ENCODE peak calls at places on chromosomes 7 and 10, in seven cellular contexts. One of them, this sample, is unnamed.
A peak's percentile ranks its signal among the peaks of the same experiment; 100 is the strongest.

GRCh38 chr7:55120501-55121198 is 101.8 kb downstream of the EGFR start:
- DNase-seq in CD4-positive, alpha-beta T cell: no peak
- DNase-seq in KBM-7: no peak
- DNase-seq in Right ventricle myocardium superior: peak; percentile 84
- DNase-seq in putamen: no peak
- DNase-seq in AG04450: peak; percentile 45
- DNase-seq in BJ: no peak
- DNase-seq in this sample: no peak

GRCh38 chr10:64091889-64092288 is 570.7 kb downstream of the REEP3 start:
- DNase-seq in KBM-7: peak; percentile 3
- DNase-seq in putamen: peak; percentile 63
- DNase-seq in BJ: no peak
- DNase-seq in Right ventricle myocardium superior: no peak
- DNase-seq in CD4-positive, alpha-beta T cell: no peak
- DNase-seq in AG04450: no peak
- DNase-seq in this sample: no peak

GRCh38 chr10:21432266-21432665 is 93.2 kb downstream of the SKIDA1 start:
- DNase-seq in AG04450: no peak
- DNase-seq in KBM-7: no peak
- DNase-seq in BJ: no peak
- DNase-seq in Right ventricle myocardium superior: no peak
- DNase-seq in CD4-positive, alpha-beta T cell: no peak
- DNase-seq in putamen: no peak
- DNase-seq in this sample: no peak

GRCh38 chr7:76108540-76109233 is 60.8 kb downstream of the MDH2 start:
- DNase-seq in Right ventricle myocardium superior: peak; percentile 46
- DNase-seq in AG04450: no peak
- DNase-seq in putamen: no peak
- DNase-seq in CD4-positive, alpha-beta T cell: no peak
- DNase-seq in BJ: no peak
- DNase-seq in KBM-7: peak; percentile 55
- DNase-seq in this sample: peak; percentile 92

GRCh38 chr10:128210215-128211063 is 84.2 kb upstream of the MKI67 start:
- DNase-seq in putamen: peak; percentile 33
- DNase-seq in BJ: no peak
- DNase-seq in AG04450: no peak
- DNase-seq in Right ventricle myocardium superior: peak; percentile 86
- DNase-seq in KBM-7: peak; percentile 69
- DNase-seq in CD4-positive, alpha-beta T cell: peak; percentile 71
- DNase-seq in this sample: peak; percentile 0

GRCh38 chr10:127556911-127557310 is 7.8 kb downstream of the NPS start:
- DNase-seq in Right ventricle myocardium superior: no peak
- DNase-seq in BJ: no peak
- DNase-seq in putamen: no peak
- DNase-seq in AG04450: no peak
- DNase-seq in KBM-7: peak; percentile 12
- DNase-seq in CD4-positive, alpha-beta T cell: no peak
- DNase-seq in this sample: no peak

GRCh38 chr10:62652114-62652513 is 152.4 kb upstream of the ADO start:
- DNase-seq in KBM-7: no peak
- DNase-seq in BJ: no peak
- DNase-seq in CD4-positive, alpha-beta T cell: no peak
- DNase-seq in AG04450: no peak
- DNase-seq in Right ventricle myocardium superior: no peak
- DNase-seq in putamen: no peak
- DNase-seq in this sample: no peak

GRCh38 chr7:43113622-43114450 is 1.4 kb downstream of the HECW1 start:
- DNase-seq in putamen: no peak
- DNase-seq in AG04450: no peak
- DNase-seq in KBM-7: no peak
- DNase-seq in BJ: no peak
- DNase-seq in Right ventricle myocardium superior: peak; percentile 35
- DNase-seq in CD4-positive, alpha-beta T cell: no peak
- DNase-seq in this sample: no peak

GRCh38 chr7:38310601-38311057 is 37.2 kb upstream of the TARP start:
- DNase-seq in Right ventricle myocardium superior: peak; percentile 84
- DNase-seq in CD4-positive, alpha-beta T cell: no peak
- DNase-seq in BJ: no peak
- DNase-seq in putamen: no peak
- DNase-seq in KBM-7: peak; percentile 83
- DNase-seq in AG04450: no peak
- DNase-seq in this sample: no peak

GRCh38 chr7:133535308-133535707 is 282.4 kb downstream of the EXOC4 start:
- DNase-seq in AG04450: no peak
- DNase-seq in Right ventricle myocardium superior: no peak
- DNase-seq in BJ: no peak
- DNase-seq in CD4-positive, alpha-beta T cell: no peak
- DNase-seq in KBM-7: no peak
- DNase-seq in putamen: no peak
- DNase-seq in this sample: peak; percentile 46

GRCh38 chr7:124030964-124031363 is 1.9 kb downstream of the TMEM229A start:
- DNase-seq in Right ventricle myocardium superior: no peak
- DNase-seq in putamen: no peak
- DNase-seq in BJ: no peak
- DNase-seq in CD4-positive, alpha-beta T cell: no peak
- DNase-seq in AG04450: no peak
- DNase-seq in KBM-7: no peak
- DNase-seq in this sample: peak; percentile 65

GRCh38 chr7:8590791-8591190 is 157.4 kb downstream of the NXPH1 start:
- DNase-seq in putamen: no peak
- DNase-seq in AG04450: no peak
- DNase-seq in BJ: no peak
- DNase-seq in KBM-7: no peak
- DNase-seq in CD4-positive, alpha-beta T cell: no peak
- DNase-seq in Right ventricle myocardium superior: no peak
- DNase-seq in this sample: no peak

GRCh38 chr7:23061327-23061726 is 44.3 kb upstream of the KLHL7 start:
- DNase-seq in AG04450: no peak
- DNase-seq in KBM-7: no peak
- DNase-seq in BJ: no peak
- DNase-seq in putamen: no peak
- DNase-seq in Right ventricle myocardium superior: no peak
- DNase-seq in CD4-positive, alpha-beta T cell: no peak
- DNase-seq in this sample: no peak

GRCh38 chr7:98217623-98218582 is 6.7 kb downstream of the BHLHA15 start:
- DNase-seq in putamen: peak; percentile 74
- DNase-seq in BJ: no peak
- DNase-seq in AG04450: no peak
- DNase-seq in Right ventricle myocardium superior: peak; percentile 48
- DNase-seq in CD4-positive, alpha-beta T cell: no peak
- DNase-seq in KBM-7: peak; percentile 96
- DNase-seq in this sample: no peak

GRCh38 chr10:46255696-46256355 is 31.0 kb upstream of the ANTXRL start:
- DNase-seq in CD4-positive, alpha-beta T cell: peak; percentile 39
- DNase-seq in Right ventricle myocardium superior: peak; percentile 85
- DNase-seq in BJ: no peak
- DNase-seq in AG04450: no peak
- DNase-seq in KBM-7: peak; percentile 65
- DNase-seq in putamen: peak; percentile 15
- DNase-seq in this sample: no peak

GRCh38 chr7:87574630-87575029 is 26.1 kb downstream of the ABCB1 start:
- DNase-seq in putamen: peak; percentile 47
- DNase-seq in BJ: peak; percentile 24
- DNase-seq in CD4-positive, alpha-beta T cell: no peak
- DNase-seq in KBM-7: no peak
- DNase-seq in AG04450: peak; percentile 32
- DNase-seq in Right ventricle myocardium superior: no peak
- DNase-seq in this sample: no peak

GRCh38 chr7:43484678-43485355 is 98.1 kb upstream of the STK17A start:
- DNase-seq in putamen: no peak
- DNase-seq in CD4-positive, alpha-beta T cell: no peak
- DNase-seq in KBM-7: no peak
- DNase-seq in AG04450: no peak
- DNase-seq in Right ventricle myocardium superior: no peak
- DNase-seq in BJ: no peak
- DNase-seq in this sample: no peak

GRCh38 chr7:46630031-46630430 is 709.0 kb upstream of the IGFBP3 start:
- DNase-seq in Right ventricle myocardium superior: no peak
- DNase-seq in BJ: peak; percentile 44
- DNase-seq in AG04450: peak; percentile 48
- DNase-seq in putamen: no peak
- DNase-seq in KBM-7: no peak
- DNase-seq in CD4-positive, alpha-beta T cell: no peak
- DNase-seq in this sample: no peak

GRCh38 chr10:73956476-73957338 is 41.2 kb upstream of the VCL start:
- DNase-seq in AG04450: no peak
- DNase-seq in putamen: no peak
- DNase-seq in CD4-positive, alpha-beta T cell: no peak
- DNase-seq in BJ: no peak
- DNase-seq in KBM-7: peak; percentile 97
- DNase-seq in Right ventricle myocardium superior: no peak
- DNase-seq in this sample: peak; percentile 43

GRCh38 chr10:108583827-108584226 is 1339.5 kb downstream of the XPNPEP1 start:
- DNase-seq in KBM-7: no peak
- DNase-seq in AG04450: no peak
- DNase-seq in BJ: no peak
- DNase-seq in CD4-positive, alpha-beta T cell: no peak
- DNase-seq in Right ventricle myocardium superior: no peak
- DNase-seq in putamen: no peak
- DNase-seq in this sample: no peak

GRCh38 chr7:129613016-129613337 is 1.5 kb downstream of the NRF1 start:
- DNase-seq in KBM-7: no peak
- DNase-seq in BJ: no peak
- DNase-seq in CD4-positive, alpha-beta T cell: no peak
- DNase-seq in AG04450: no peak
- DNase-seq in putamen: no peak
- DNase-seq in Right ventricle myocardium superior: no peak
- DNase-seq in this sample: no peak

GRCh38 chr10:69802424-69803161 is 887 bp downstream of the COL13A1 start:
- DNase-seq in KBM-7: no peak
- DNase-seq in CD4-positive, alpha-beta T cell: no peak
- DNase-seq in AG04450: no peak
- DNase-seq in putamen: no peak
- DNase-seq in Right ventricle myocardium superior: peak; percentile 64
- DNase-seq in BJ: no peak
- DNase-seq in this sample: peak; percentile 22

GRCh38 chr10:24661374-24661773 is 62.3 kb downstream of the ARHGAP21 start:
- DNase-seq in BJ: no peak
- DNase-seq in Right ventricle myocardium superior: no peak
- DNase-seq in AG04450: no peak
- DNase-seq in CD4-positive, alpha-beta T cell: no peak
- DNase-seq in putamen: no peak
- DNase-seq in KBM-7: no peak
- DNase-seq in this sample: no peak

GRCh38 chr7:11642841-11643240 is 189.2 kb downstream of the THSD7A start:
- DNase-seq in AG04450: no peak
- DNase-seq in putamen: no peak
- DNase-seq in BJ: no peak
- DNase-seq in Right ventricle myocardium superior: no peak
- DNase-seq in CD4-positive, alpha-beta T cell: no peak
- DNase-seq in KBM-7: no peak
- DNase-seq in this sample: no peak

GRCh38 chr10:69847458-69847857 is 45.8 kb downstream of the COL13A1 start:
- DNase-seq in AG04450: no peak
- DNase-seq in putamen: no peak
- DNase-seq in CD4-positive, alpha-beta T cell: no peak
- DNase-seq in KBM-7: no peak
- DNase-seq in BJ: no peak
- DNase-seq in Right ventricle myocardium superior: no peak
- DNase-seq in this sample: peak; percentile 7

GRCh38 chr10:668786-669485 is 20.5 kb downstream of the DIP2C start:
- DNase-seq in BJ: no peak
- DNase-seq in Right ventricle myocardium superior: no peak
- DNase-seq in KBM-7: no peak
- DNase-seq in CD4-positive, alpha-beta T cell: no peak
- DNase-seq in putamen: no peak
- DNase-seq in AG04450: no peak
- DNase-seq in this sample: no peak

GRCh38 chr7:50718311-50718710 is 64.4 kb downstream of the GRB10 start:
- DNase-seq in BJ: no peak
- DNase-seq in putamen: no peak
- DNase-seq in CD4-positive, alpha-beta T cell: no peak
- DNase-seq in Right ventricle myocardium superior: no peak
- DNase-seq in KBM-7: no peak
- DNase-seq in AG04450: no peak
- DNase-seq in this sample: no peak

GRCh38 chr7:36115448-36116321 is 37.4 kb upstream of the EEPD1 start:
- DNase-seq in BJ: peak; percentile 77
- DNase-seq in AG04450: peak; percentile 92
- DNase-seq in putamen: peak; percentile 83
- DNase-seq in Right ventricle myocardium superior: peak; percentile 75
- DNase-seq in CD4-positive, alpha-beta T cell: peak; percentile 18
- DNase-seq in KBM-7: peak; percentile 12
- DNase-seq in this sample: no peak

GRCh38 chr7:37915438-37915837 is 1.2 kb downstream of the SFRP4 start:
- DNase-seq in CD4-positive, alpha-beta T cell: no peak
- DNase-seq in Right ventricle myocardium superior: no peak
- DNase-seq in putamen: no peak
- DNase-seq in AG04450: no peak
- DNase-seq in KBM-7: peak; percentile 79
- DNase-seq in BJ: no peak
- DNase-seq in this sample: no peak

GRCh38 chr10:66747451-66747850 is 178.4 kb upstream of the LRRTM3 start:
- DNase-seq in CD4-positive, alpha-beta T cell: no peak
- DNase-seq in KBM-7: no peak
- DNase-seq in putamen: no peak
- DNase-seq in BJ: peak; percentile 75
- DNase-seq in Right ventricle myocardium superior: no peak
- DNase-seq in AG04450: peak; percentile 74
- DNase-seq in this sample: no peak

GRCh38 chr10:10796061-10796773 is 221.5 kb upstream of the CELF2 start:
- DNase-seq in putamen: no peak
- DNase-seq in AG04450: no peak
- DNase-seq in KBM-7: no peak
- DNase-seq in CD4-positive, alpha-beta T cell: no peak
- DNase-seq in Right ventricle myocardium superior: no peak
- DNase-seq in BJ: no peak
- DNase-seq in this sample: no peak

GRCh38 chr7:143936087-143937009 is 1.3 kb downstream of the OR2F2 start:
- DNase-seq in putamen: peak; percentile 79
- DNase-seq in CD4-positive, alpha-beta T cell: no peak
- DNase-seq in KBM-7: no peak
- DNase-seq in Right ventricle myocardium superior: no peak
- DNase-seq in BJ: peak; percentile 83
- DNase-seq in AG04450: peak; percentile 16
- DNase-seq in this sample: no peak

GRCh38 chr7:16465469-16466086 is at the start of gene SOSTDC1:
- DNase-seq in KBM-7: peak; percentile 11
- DNase-seq in AG04450: no peak
- DNase-seq in CD4-positive, alpha-beta T cell: no peak
- DNase-seq in Right ventricle myocardium superior: no peak
- DNase-seq in putamen: no peak
- DNase-seq in BJ: no peak
- DNase-seq in this sample: peak; percentile 89

GRCh38 chr7:55971045-55971444 is 6.7 kb downstream of the NIPSNAP2 start:
- DNase-seq in Right ventricle myocardium superior: peak; percentile 53
- DNase-seq in AG04450: no peak
- DNase-seq in putamen: no peak
- DNase-seq in KBM-7: no peak
- DNase-seq in BJ: no peak
- DNase-seq in CD4-positive, alpha-beta T cell: no peak
- DNase-seq in this sample: peak; percentile 62

This sample was measured in NCI-H526 treated with DMSO at 0.1 percent for 48 hours.